ENCODE peak calls at places on chromosomes 11 and 22, in six cellular contexts. One of them, this sample, is unnamed.

GRCh38 chr11:64415996-64416728 is 57.2 kb downstream of the RPS6KA4 start:
- DNase-seq in fibroblast of lung: no peak
- DNase-seq in hepatocyte: no peak
- DNase-seq in GM12878: no peak
- DNase-seq in IMR-90: no peak
- DNase-seq in neuronal stem cell: no peak
- DNase-seq in this sample: no peak

GRCh38 chr11:17845431-17845881 is 110.9 kb downstream of the KCNC1 start:
- DNase-seq in fibroblast of lung: peak
- DNase-seq in hepatocyte: no peak
- DNase-seq in GM12878: no peak
- DNase-seq in IMR-90: peak
- DNase-seq in neuronal stem cell: no peak
- DNase-seq in this sample: peak

GRCh38 chr11:105799263-105799662 is 189.4 kb downstream of the GRIA4 start:
- DNase-seq in fibroblast of lung: no peak
- DNase-seq in hepatocyte: no peak
- DNase-seq in GM12878: no peak
- DNase-seq in IMR-90: no peak
- DNase-seq in neuronal stem cell: no peak
- DNase-seq in this sample: no peak

GRCh38 chr11:63670738-63671321 is 346 bp downstream of the ATL3 start:
- DNase-seq in fibroblast of lung: peak
- DNase-seq in hepatocyte: peak
- DNase-seq in GM12878: no peak
- DNase-seq in IMR-90: no peak
- DNase-seq in neuronal stem cell: no peak
- DNase-seq in this sample: peak

GRCh38 chr11:129239207-129239606 is 47.1 kb upstream of the ARHGAP32 start:
- DNase-seq in fibroblast of lung: no peak
- DNase-seq in hepatocyte: no peak
- DNase-seq in GM12878: no peak
- DNase-seq in IMR-90: no peak
- DNase-seq in neuronal stem cell: no peak
- DNase-seq in this sample: no peak

GRCh38 chr11:64752106-64752970 is 7.4 kb downstream of the PYGM start:
- DNase-seq in fibroblast of lung: no peak
- DNase-seq in hepatocyte: no peak
- DNase-seq in GM12878: no peak
- DNase-seq in IMR-90: no peak
- DNase-seq in neuronal stem cell: no peak
- DNase-seq in this sample: no peak

GRCh38 chr22:34414467-34415440 is 494.5 kb upstream of the LARGE1 start:
- DNase-seq in fibroblast of lung: peak
- DNase-seq in hepatocyte: peak
- DNase-seq in GM12878: peak
- DNase-seq in IMR-90: no peak
- DNase-seq in neuronal stem cell: peak
- DNase-seq in this sample: peak

GRCh38 chr22:27880778-27881394 is 38.2 kb downstream of the PITPNB start:
- DNase-seq in fibroblast of lung: peak
- DNase-seq in hepatocyte: peak
- DNase-seq in GM12878: no peak
- DNase-seq in IMR-90: peak
- DNase-seq in neuronal stem cell: peak
- DNase-seq in this sample: peak

GRCh38 chr11:27705873-27706820 is 5.9 kb upstream of the BDNF start:
- DNase-seq in fibroblast of lung: peak
- DNase-seq in hepatocyte: no peak
- DNase-seq in GM12878: no peak
- DNase-seq in IMR-90: peak
- DNase-seq in neuronal stem cell: no peak
- DNase-seq in this sample: no peak

GRCh38 chr22:46791201-46791731 is 28.8 kb downstream of the TBC1D22A start:
- DNase-seq in fibroblast of lung: peak
- DNase-seq in hepatocyte: no peak
- DNase-seq in GM12878: no peak
- DNase-seq in IMR-90: peak
- DNase-seq in neuronal stem cell: no peak
- DNase-seq in this sample: no peak

GRCh38 chr22:34897126-34897525 is 168.8 kb upstream of the ISX start:
- DNase-seq in fibroblast of lung: peak
- DNase-seq in hepatocyte: no peak
- DNase-seq in GM12878: no peak
- DNase-seq in IMR-90: no peak
- DNase-seq in neuronal stem cell: no peak
- DNase-seq in this sample: peak

GRCh38 chr11:123740787-123741158 is 687 bp downstream of the ZNF202 start:
- DNase-seq in fibroblast of lung: peak
- DNase-seq in hepatocyte: peak
- DNase-seq in GM12878: no peak
- DNase-seq in IMR-90: no peak
- DNase-seq in neuronal stem cell: no peak
- DNase-seq in this sample: peak

GRCh38 chr22:25085930-25086901 is 113.4 kb upstream of the CRYBB3 start:
- DNase-seq in fibroblast of lung: peak
- DNase-seq in hepatocyte: peak
- DNase-seq in GM12878: peak
- DNase-seq in IMR-90: no peak
- DNase-seq in neuronal stem cell: no peak
- DNase-seq in this sample: peak

GRCh38 chr11:111429066-111429506 is 50.0 kb upstream of the POU2AF1 start:
- DNase-seq in fibroblast of lung: no peak
- DNase-seq in hepatocyte: peak
- DNase-seq in GM12878: no peak
- DNase-seq in IMR-90: peak
- DNase-seq in neuronal stem cell: peak
- DNase-seq in this sample: peak

GRCh38 chr22:35307892-35308291 is 8.2 kb downstream of the TOM1 start:
- DNase-seq in fibroblast of lung: no peak
- DNase-seq in hepatocyte: no peak
- DNase-seq in GM12878: no peak
- DNase-seq in IMR-90: no peak
- DNase-seq in neuronal stem cell: no peak
- DNase-seq in this sample: no peak

GRCh38 chr11:3946445-3947017 is 91.1 kb downstream of the STIM1 start:
- DNase-seq in fibroblast of lung: no peak
- DNase-seq in hepatocyte: no peak
- DNase-seq in GM12878: no peak
- DNase-seq in IMR-90: no peak
- DNase-seq in neuronal stem cell: no peak
- DNase-seq in this sample: no peak

GRCh38 chr11:103924166-103925013 is 112.0 kb upstream of the DDI1 start:
- DNase-seq in fibroblast of lung: peak
- DNase-seq in hepatocyte: no peak
- DNase-seq in GM12878: no peak
- DNase-seq in IMR-90: peak
- DNase-seq in neuronal stem cell: no peak
- DNase-seq in this sample: no peak

GRCh38 chr22:30245985-30246901 is at the start of gene LIF:
- DNase-seq in fibroblast of lung: peak
- DNase-seq in hepatocyte: peak
- DNase-seq in GM12878: no peak
- DNase-seq in IMR-90: peak
- DNase-seq in neuronal stem cell: no peak
- DNase-seq in this sample: peak

GRCh38 chr22:20537325-20537756 is 29.9 kb downstream of the MED15 start:
- DNase-seq in fibroblast of lung: no peak
- DNase-seq in hepatocyte: no peak
- DNase-seq in GM12878: no peak
- DNase-seq in IMR-90: no peak
- DNase-seq in neuronal stem cell: no peak
- DNase-seq in this sample: no peak

GRCh38 chr22:38802671-38803121 is 8.8 kb upstream of the DNAL4 start:
- DNase-seq in fibroblast of lung: peak
- DNase-seq in hepatocyte: peak
- DNase-seq in GM12878: no peak
- DNase-seq in IMR-90: peak
- DNase-seq in neuronal stem cell: no peak
- DNase-seq in this sample: peak

GRCh38 chr11:88543902-88544655 is 206.5 kb upstream of the CTSC start:
- DNase-seq in fibroblast of lung: peak
- DNase-seq in hepatocyte: peak
- DNase-seq in GM12878: peak
- DNase-seq in IMR-90: peak
- DNase-seq in neuronal stem cell: peak
- DNase-seq in this sample: peak

GRCh38 chr11:78365381-78365792 is 52.2 kb downstream of the GAB2 start:
- DNase-seq in fibroblast of lung: peak
- DNase-seq in hepatocyte: no peak
- DNase-seq in GM12878: no peak
- DNase-seq in IMR-90: no peak
- DNase-seq in neuronal stem cell: peak
- DNase-seq in this sample: peak

GRCh38 chr11:94504689-94505293 is 7.5 kb upstream of the C11orf97 start:
- DNase-seq in fibroblast of lung: peak
- DNase-seq in hepatocyte: peak
- DNase-seq in GM12878: no peak
- DNase-seq in IMR-90: peak
- DNase-seq in neuronal stem cell: peak
- DNase-seq in this sample: peak

GRCh38 chr22:23524226-23524625 is 55.9 kb downstream of the IGLL1 start:
- DNase-seq in fibroblast of lung: no peak
- DNase-seq in hepatocyte: no peak
- DNase-seq in GM12878: no peak
- DNase-seq in IMR-90: no peak
- DNase-seq in neuronal stem cell: no peak
- DNase-seq in this sample: no peak

GRCh38 chr11:128695539-128696221 is 1.8 kb downstream of the FLI1 start:
- DNase-seq in fibroblast of lung: no peak
- DNase-seq in hepatocyte: no peak
- DNase-seq in GM12878: no peak
- DNase-seq in IMR-90: no peak
- DNase-seq in neuronal stem cell: no peak
- DNase-seq in this sample: no peak

GRCh38 chr22:37455896-37456295 is 28.6 kb upstream of the ELFN2 start:
- DNase-seq in fibroblast of lung: peak
- DNase-seq in hepatocyte: no peak
- DNase-seq in GM12878: no peak
- DNase-seq in IMR-90: peak
- DNase-seq in neuronal stem cell: no peak
- DNase-seq in this sample: no peak

GRCh38 chr11:111967651-111968050 is 30.5 kb downstream of the DIXDC1 start:
- DNase-seq in fibroblast of lung: no peak
- DNase-seq in hepatocyte: no peak
- DNase-seq in GM12878: no peak
- DNase-seq in IMR-90: no peak
- DNase-seq in neuronal stem cell: no peak
- DNase-seq in this sample: no peak

GRCh38 chr22:20013382-20013871 is 3.2 kb downstream of the ARVCF start:
- DNase-seq in fibroblast of lung: peak
- DNase-seq in hepatocyte: peak
- DNase-seq in GM12878: no peak
- DNase-seq in IMR-90: peak
- DNase-seq in neuronal stem cell: peak
- DNase-seq in this sample: no peak

GRCh38 chr11:10373929-10374328 is 69.1 kb downstream of the ADM start:
- DNase-seq in fibroblast of lung: no peak
- DNase-seq in hepatocyte: no peak
- DNase-seq in GM12878: no peak
- DNase-seq in IMR-90: no peak
- DNase-seq in neuronal stem cell: no peak
- DNase-seq in this sample: no peak

GRCh38 chr11:10375280-10376048 is 70.6 kb downstream of the ADM start:
- DNase-seq in fibroblast of lung: peak
- DNase-seq in hepatocyte: no peak
- DNase-seq in GM12878: no peak
- DNase-seq in IMR-90: peak
- DNase-seq in neuronal stem cell: no peak
- DNase-seq in this sample: peak

GRCh38 chr11:10374386-10374785 is 69.5 kb downstream of the ADM start:
- DNase-seq in fibroblast of lung: no peak
- DNase-seq in hepatocyte: no peak
- DNase-seq in GM12878: no peak
- DNase-seq in IMR-90: peak
- DNase-seq in neuronal stem cell: no peak
- DNase-seq in this sample: no peak

GRCh38 chr11:10373340-10373739 is 68.5 kb downstream of the ADM start:
- DNase-seq in fibroblast of lung: peak
- DNase-seq in hepatocyte: no peak
- DNase-seq in GM12878: no peak
- DNase-seq in IMR-90: peak
- DNase-seq in neuronal stem cell: no peak
- DNase-seq in this sample: no peak

GRCh38 chr11:10371926-10372641 is 67.2 kb downstream of the ADM start:
- DNase-seq in fibroblast of lung: no peak
- DNase-seq in hepatocyte: no peak
- DNase-seq in GM12878: no peak
- DNase-seq in IMR-90: no peak
- DNase-seq in neuronal stem cell: no peak
- DNase-seq in this sample: no peak
- H3K4me2 ChIP-seq in fibroblast of lung: no peak
- H3K4me2 ChIP-seq in hepatocyte: no peak
- H3K4me2 ChIP-seq in GM12878: no peak
- H3K4me2 ChIP-seq in IMR-90: no peak
- H3K4me2 ChIP-seq in neuronal stem cell: no peak
- H3K4me2 ChIP-seq in this sample: no peak

GRCh38 chr11:74844865-74845264 is 96.2 kb downstream of the RNF169 start:
- DNase-seq in fibroblast of lung: no peak
- DNase-seq in hepatocyte: no peak
- DNase-seq in GM12878: no peak
- DNase-seq in IMR-90: no peak
- DNase-seq in neuronal stem cell: no peak
- DNase-seq in this sample: no peak
- H3K4me2 ChIP-seq in fibroblast of lung: no peak
- H3K4me2 ChIP-seq in hepatocyte: no peak
- H3K4me2 ChIP-seq in GM12878: no peak
- H3K4me2 ChIP-seq in IMR-90: no peak
- H3K4me2 ChIP-seq in neuronal stem cell: no peak
- H3K4me2 ChIP-seq in this sample: no peak

GRCh38 chr11:33895752-33896137 is 3.9 kb upstream of the LMO2 start:
- DNase-seq in fibroblast of lung: no peak
- DNase-seq in hepatocyte: no peak
- DNase-seq in GM12878: no peak
- DNase-seq in IMR-90: no peak
- DNase-seq in neuronal stem cell: no peak
- DNase-seq in this sample: peak
- H3K4me2 ChIP-seq in fibroblast of lung: no peak
- H3K4me2 ChIP-seq in hepatocyte: no peak
- H3K4me2 ChIP-seq in GM12878: no peak
- H3K4me2 ChIP-seq in IMR-90: no peak
- H3K4me2 ChIP-seq in neuronal stem cell: no peak
- H3K4me2 ChIP-seq in this sample: peak

DNA sequence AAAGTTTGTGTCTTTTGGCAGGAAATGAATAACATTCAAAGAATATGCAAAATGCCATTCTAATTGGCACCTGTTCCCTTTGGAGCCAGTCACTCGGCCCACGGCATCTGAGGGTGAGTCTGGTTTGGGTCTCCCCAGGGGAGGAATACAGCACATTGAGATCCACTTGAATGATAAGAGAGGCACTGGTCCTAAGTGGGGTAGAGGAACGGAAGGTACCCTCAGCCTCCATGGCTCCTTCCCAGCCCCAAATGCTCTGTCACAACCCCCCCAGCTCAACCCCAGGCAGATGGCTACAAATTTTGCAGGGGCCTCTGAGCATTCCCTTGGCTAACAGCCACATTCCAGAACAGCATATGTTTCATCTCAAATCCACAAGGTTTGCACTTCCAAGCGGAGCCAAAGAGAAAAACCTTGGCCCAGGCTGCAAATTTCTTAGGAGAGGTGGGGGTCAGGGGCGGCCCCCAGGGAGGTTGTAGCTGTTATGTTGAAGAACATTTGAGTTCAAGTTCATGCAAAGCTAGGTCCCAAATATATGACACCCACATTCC is 71.8 kb downstream of the RPUSD4 start:
- DNase-seq in fibroblast of lung: peak
- DNase-seq in hepatocyte: no peak
- DNase-seq in GM12878: no peak
- DNase-seq in IMR-90: peak
- DNase-seq in neuronal stem cell: no peak
- DNase-seq in this sample: no peak
- H3K4me2 ChIP-seq in fibroblast of lung: peak
- H3K4me2 ChIP-seq in hepatocyte: peak
- H3K4me2 ChIP-seq in GM12878: peak
- H3K4me2 ChIP-seq in IMR-90: no peak
- H3K4me2 ChIP-seq in neuronal stem cell: no peak
- H3K4me2 ChIP-seq in this sample: no peak